ENCODE peak calls at places on chromosomes 6 and 20, in ten cellular contexts. N, W, B, E, A, K, H, F, X and I are unnamed samples.

GRCh38 chr20:4956200-4956810 is 45.0 kb downstream of the SLC23A2 start:
- DNase-seq in N (peak; percentile 61), X (peak; percentile 34), H (no peak), E (peak; percentile 57), K (no peak), B (peak; percentile 53), F (peak; percentile 86), A (no peak), W (no peak), I (no peak)

GRCh38 chr6:43455034-43455747 is at the start of gene DLK2:
- DNase-seq in B (peak; percentile 67), N (peak; percentile 8), A (no peak), W (no peak), K (no peak), E (no peak), F (no peak), X (no peak), H (no peak), I (no peak)

GRCh38 chr6:100116409-100117194 is 122.6 kb upstream of the MCHR2 start:
- DNase-seq in B (peak; percentile 26), W (no peak), K (no peak), E (peak; percentile 83), X (peak; percentile 45), A (no peak), H (no peak), F (peak; percentile 87), N (peak; percentile 74), I (peak; percentile 38)

GRCh38 chr6:63805808-63806572 is 170.4 kb downstream of the PHF3 start:
- DNase-seq in B (no peak), F (peak; percentile 87), N (peak; percentile 94), E (peak; percentile 81), H (no peak), K (no peak), W (no peak), A (no peak), X (peak; percentile 92), I (no peak)

GRCh38 chr6:170067257-170067656 is 223.6 kb downstream of the DLL1 start:
- DNase-seq in X (no peak), E (no peak), A (peak; percentile 47), K (peak; percentile 7), H (peak; percentile 62), B (no peak), F (no peak), W (no peak), N (no peak), I (no peak)

GRCh38 chr20:21702553-21703467 is 2.7 kb upstream of the PAX1 start:
- DNase-seq in W (no peak), B (peak; percentile 53), H (no peak), E (peak; percentile 6), X (peak; percentile 40), N (no peak), F (peak; percentile 19), K (peak; percentile 71), A (peak; percentile 77), I (peak; percentile 93)

GRCh38 chr6:157210954-157211353 is 112.4 kb downstream of the TMEM242 start:
- DNase-seq in F (no peak), A (no peak), N (no peak), W (no peak), X (no peak), E (no peak), B (no peak), H (no peak), K (no peak), I (no peak)

GRCh38 chr6:144372116-144372515 is 87.0 kb downstream of the UTRN start:
- DNase-seq in E (no peak), B (no peak), N (no peak), W (no peak), X (no peak), K (no peak), F (no peak), A (no peak), H (no peak), I (no peak)

GRCh38 chr20:7392551-7392950 is 547.7 kb downstream of the HAO1 start:
- DNase-seq in E (no peak), F (peak; percentile 59), W (no peak), K (no peak), B (no peak), N (peak; percentile 33), H (no peak), A (no peak), X (peak; percentile 27), I (no peak)

GRCh38 chr6:10633216-10633615 is 61.2 kb downstream of the C6orf52 start:
- DNase-seq in F (peak; percentile 73), B (peak; percentile 60), H (no peak), N (peak; percentile 95), X (peak; percentile 94), A (no peak), W (no peak), K (no peak), E (peak; percentile 77), I (no peak)

GRCh38 chr6:53959717-53960116 is 151.5 kb upstream of the MLIP start:
- DNase-seq in B (no peak), X (peak; percentile 24), A (no peak), N (no peak), K (no peak), H (no peak), W (no peak), F (no peak), E (no peak), I (no peak)

GRCh38 chr6:43855247-43855646 is 85.2 kb downstream of the VEGFA start:
- DNase-seq in E (no peak), X (no peak), N (no peak), W (no peak), B (peak; percentile 53), H (no peak), K (no peak), F (no peak), A (no peak), I (no peak)

DNA sequence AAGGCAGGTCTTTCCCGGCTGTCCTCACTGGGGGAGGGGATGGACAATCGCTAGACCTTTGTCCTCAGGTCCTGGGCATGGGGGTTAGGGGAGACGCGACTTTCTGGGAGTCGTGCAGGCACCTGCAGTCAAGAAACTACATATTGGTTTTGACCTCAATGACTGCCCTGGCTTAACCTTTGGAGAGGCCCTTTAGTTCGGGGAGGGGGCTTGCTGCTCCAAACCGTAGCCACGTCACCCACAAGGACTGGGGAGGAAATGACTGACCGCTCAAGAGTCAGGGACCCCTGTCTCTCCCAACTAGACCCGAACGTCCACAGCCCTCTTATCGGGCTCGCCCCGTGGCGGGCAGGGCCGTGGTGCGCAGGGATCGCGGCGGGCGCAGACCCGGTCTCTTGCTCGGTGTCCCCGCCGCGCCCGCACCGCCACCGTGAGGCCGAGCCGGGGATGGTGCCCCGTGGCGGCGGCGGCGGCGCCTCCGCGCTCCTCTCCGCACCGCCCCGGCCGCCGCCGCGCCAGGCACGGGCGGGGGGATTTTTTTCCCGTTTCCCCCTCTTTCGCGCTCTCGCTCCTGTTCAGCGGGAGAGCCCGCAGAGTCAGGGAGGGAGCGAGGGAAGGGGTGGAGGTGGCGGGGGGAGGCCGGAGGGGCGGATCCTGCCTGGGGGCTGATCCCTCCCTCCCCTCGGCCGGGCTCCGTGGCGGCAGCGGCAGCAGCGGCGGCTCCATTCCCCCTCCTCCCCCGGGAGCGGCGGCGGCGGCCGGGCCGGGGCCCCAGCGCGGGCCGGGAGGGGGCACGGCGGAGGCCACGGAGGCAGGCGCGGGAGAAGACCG is at the start of gene BRPF3:
- DNase-seq in F (peak; percentile 68), K (peak; percentile 75), E (no peak), W (peak; percentile 47), X (peak; percentile 56), N (peak; percentile 72), B (peak; percentile 84), A (peak; percentile 90), H (peak; percentile 84), I (peak; percentile 72)
- TF ChIP-seq CTCF in F (peak; percentile 39), K (no peak), E (no peak), W (peak; percentile 90), X (peak; percentile 49), N (no peak), B (peak; percentile 82), A (peak; percentile 76), H (peak; percentile 62), I (peak; percentile 70)

GRCh38 chr6:110419028-110419739 is 3.8 kb upstream of the DDO start:
- DNase-seq in B (no peak), F (no peak), H (no peak), W (no peak), X (no peak), K (no peak), N (no peak), A (no peak), E (no peak), I (no peak)
- TF ChIP-seq CTCF in B (no peak), F (no peak), H (no peak), W (no peak), X (no peak), K (no peak), N (no peak), A (no peak), E (no peak), I (no peak)

GRCh38 chr20:40963505-40963845 is 65.1 kb upstream of the TOP1 start:
- DNase-seq in E (no peak), K (no peak), X (no peak), B (no peak), A (no peak), N (no peak), F (no peak), H (no peak), W (no peak), I (no peak)

GRCh38 chr20:40962733-40963504 is 65.7 kb upstream of the TOP1 start:
- DNase-seq in W (peak; percentile 41), F (peak; percentile 60), A (peak; percentile 78), N (peak; percentile 69), K (peak; percentile 54), X (peak; percentile 56), B (peak; percentile 82), E (no peak), H (peak; percentile 82), I (peak; percentile 82)

GRCh38 chr20:40965671-40966070 is 63.0 kb upstream of the TOP1 start:
- DNase-seq in E (no peak), X (no peak), B (no peak), A (no peak), K (no peak), F (no peak), W (no peak), N (no peak), H (no peak), I (no peak)

GRCh38 chr20:40966516-40967185 is 62.0 kb upstream of the TOP1 start:
- DNase-seq in K (no peak), X (no peak), F (no peak), N (no peak), E (no peak), W (no peak), H (no peak), B (no peak), A (no peak), I (no peak)

DNA sequence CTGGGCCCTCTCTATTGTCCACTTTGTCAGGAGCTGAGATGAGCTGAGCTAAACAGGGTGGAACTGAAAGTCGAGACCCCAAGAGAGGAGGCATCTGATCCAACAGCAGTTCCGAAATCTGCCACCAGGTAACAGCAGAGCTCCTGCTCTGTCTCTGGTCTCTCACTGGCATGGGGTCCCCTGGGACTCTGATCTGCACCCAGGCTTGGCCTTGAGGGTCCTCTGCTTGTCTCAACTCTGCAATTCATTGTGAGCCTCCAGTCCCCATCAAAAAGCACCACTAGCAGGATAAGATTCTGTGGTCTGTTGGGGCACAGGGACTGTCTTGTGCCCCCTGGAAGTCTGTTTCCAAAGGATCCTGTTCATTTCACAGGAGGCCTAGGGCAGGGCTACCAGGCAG is 62.5 kb upstream of the TOP1 start:
- DNase-seq in F (no peak), N (no peak), H (no peak), E (no peak), B (no peak), A (no peak), X (no peak), W (no peak), K (no peak), I (no peak)
- TF ChIP-seq CTCF in F (peak; percentile 49), N (peak; percentile 44), H (no peak), E (peak; percentile 28), B (no peak), A (no peak), X (peak; percentile 37), W (no peak), K (peak; percentile 49), I (peak; percentile 41)

GRCh38 chr6:34791842-34792604 is at the start of gene BLTP3A:
- DNase-seq in H (peak; percentile 78), W (peak; percentile 31), K (peak; percentile 65), A (peak; percentile 88), F (peak; percentile 50), B (peak; percentile 94), X (peak; percentile 50), E (no peak), N (peak; percentile 68), I (peak; percentile 60)
- TF ChIP-seq CTCF in H (no peak), W (peak; percentile 7), K (no peak), A (no peak), F (no peak), B (peak; percentile 46), X (no peak), E (no peak), N (no peak), I (no peak)